ENCODE peak calls at places on chromosomes 6 and 20, in six cellular contexts. One of them, this sample, is unnamed.
A peak's percentile ranks its signal among the peaks of the same experiment; 100 is the strongest.

GRCh38 chr6:157107915-157108651 is 215.2 kb downstream of the TMEM242 start:
- DNase-seq in AG04450: peak; percentile 74
- DNase-seq in CD4-positive, alpha-beta memory T cell: no peak
- DNase-seq in right cardiac atrium: no peak
- DNase-seq in mucosa of descending colon: no peak
- DNase-seq in OCI-LY7: no peak
- DNase-seq in this sample: no peak

GRCh38 chr6:124873066-124873410 is 89.2 kb upstream of the RNF217 start:
- DNase-seq in AG04450: no peak
- DNase-seq in OCI-LY7: no peak
- DNase-seq in right cardiac atrium: no peak
- DNase-seq in CD4-positive, alpha-beta memory T cell: no peak
- DNase-seq in mucosa of descending colon: no peak
- DNase-seq in this sample: no peak

GRCh38 chr20:41513829-41514228 is 104.3 kb downstream of the CHD6 start:
- DNase-seq in right cardiac atrium: no peak
- DNase-seq in CD4-positive, alpha-beta memory T cell: no peak
- DNase-seq in AG04450: no peak
- DNase-seq in mucosa of descending colon: no peak
- DNase-seq in OCI-LY7: no peak
- DNase-seq in this sample: no peak

GRCh38 chr6:51028271-51028670 is 209.6 kb downstream of the TFAP2B start:
- DNase-seq in CD4-positive, alpha-beta memory T cell: no peak
- DNase-seq in OCI-LY7: no peak
- DNase-seq in mucosa of descending colon: no peak
- DNase-seq in AG04450: no peak
- DNase-seq in right cardiac atrium: no peak
- DNase-seq in this sample: no peak

GRCh38 chr6:148422085-148422484 is 79.4 kb downstream of the SASH1 start:
- DNase-seq in OCI-LY7: no peak
- DNase-seq in mucosa of descending colon: no peak
- DNase-seq in CD4-positive, alpha-beta memory T cell: no peak
- DNase-seq in AG04450: no peak
- DNase-seq in right cardiac atrium: no peak
- DNase-seq in this sample: no peak

GRCh38 chr20:31560094-31560899 is 44.8 kb upstream of the ID1 start:
- DNase-seq in mucosa of descending colon: peak; percentile 79
- DNase-seq in AG04450: peak; percentile 62
- DNase-seq in right cardiac atrium: peak; percentile 76
- DNase-seq in OCI-LY7: peak; percentile 75
- DNase-seq in CD4-positive, alpha-beta memory T cell: peak; percentile 74
- DNase-seq in this sample: peak; percentile 67

GRCh38 chr20:4961746-4962145 is 39.6 kb downstream of the SLC23A2 start:
- DNase-seq in CD4-positive, alpha-beta memory T cell: peak; percentile 44
- DNase-seq in mucosa of descending colon: no peak
- DNase-seq in AG04450: peak; percentile 70
- DNase-seq in right cardiac atrium: no peak
- DNase-seq in OCI-LY7: no peak
- DNase-seq in this sample: no peak

GRCh38 chr6:155352130-155352420 is 37.8 kb upstream of the TFB1M start:
- DNase-seq in OCI-LY7: no peak
- DNase-seq in right cardiac atrium: no peak
- DNase-seq in mucosa of descending colon: no peak
- DNase-seq in CD4-positive, alpha-beta memory T cell: no peak
- DNase-seq in AG04450: no peak
- DNase-seq in this sample: no peak

GRCh38 chr6:79302341-79302740 is 67.9 kb upstream of the HMGN3 start:
- DNase-seq in mucosa of descending colon: no peak
- DNase-seq in AG04450: no peak
- DNase-seq in OCI-LY7: no peak
- DNase-seq in CD4-positive, alpha-beta memory T cell: no peak
- DNase-seq in right cardiac atrium: no peak
- DNase-seq in this sample: no peak

GRCh38 chr6:78476561-78476960 is 390.8 kb upstream of the IRAK1BP1 start:
- DNase-seq in CD4-positive, alpha-beta memory T cell: no peak
- DNase-seq in mucosa of descending colon: no peak
- DNase-seq in AG04450: no peak
- DNase-seq in OCI-LY7: no peak
- DNase-seq in right cardiac atrium: no peak
- DNase-seq in this sample: no peak

GRCh38 chr6:48113130-48113529 is 2.1 kb upstream of the PTCHD4 start:
- DNase-seq in AG04450: no peak
- DNase-seq in right cardiac atrium: no peak
- DNase-seq in CD4-positive, alpha-beta memory T cell: no peak
- DNase-seq in mucosa of descending colon: no peak
- DNase-seq in OCI-LY7: no peak
- DNase-seq in this sample: no peak

GRCh38 chr20:9389321-9389720 is 125.1 kb upstream of the LAMP5 start:
- DNase-seq in mucosa of descending colon: peak; percentile 30
- DNase-seq in CD4-positive, alpha-beta memory T cell: no peak
- DNase-seq in right cardiac atrium: no peak
- DNase-seq in OCI-LY7: no peak
- DNase-seq in AG04450: no peak
- DNase-seq in this sample: no peak

GRCh38 chr6:167739721-167740475 is 86.8 kb upstream of the AFDN start:
- DNase-seq in right cardiac atrium: no peak
- DNase-seq in OCI-LY7: no peak
- DNase-seq in AG04450: no peak
- DNase-seq in CD4-positive, alpha-beta memory T cell: no peak
- DNase-seq in mucosa of descending colon: no peak
- DNase-seq in this sample: no peak

GRCh38 chr6:128275681-128276080 is 244.7 kb downstream of the PTPRK start:
- DNase-seq in OCI-LY7: no peak
- DNase-seq in CD4-positive, alpha-beta memory T cell: no peak
- DNase-seq in AG04450: no peak
- DNase-seq in right cardiac atrium: no peak
- DNase-seq in mucosa of descending colon: no peak
- DNase-seq in this sample: no peak

GRCh38 chr6:11093065-11093590 is 506 bp upstream of the SMIM13 start:
- DNase-seq in AG04450: no peak
- DNase-seq in OCI-LY7: peak; percentile 77
- DNase-seq in right cardiac atrium: no peak
- DNase-seq in CD4-positive, alpha-beta memory T cell: no peak
- DNase-seq in mucosa of descending colon: no peak
- DNase-seq in this sample: no peak

GRCh38 chr20:62665153-62665754 is 23.0 kb downstream of the SLCO4A1 start:
- DNase-seq in AG04450: no peak
- DNase-seq in CD4-positive, alpha-beta memory T cell: no peak
- DNase-seq in right cardiac atrium: no peak
- DNase-seq in OCI-LY7: no peak
- DNase-seq in mucosa of descending colon: no peak
- DNase-seq in this sample: no peak

GRCh38 chr6:112366695-112367546 is 19.8 kb downstream of the RFPL4B start:
- DNase-seq in mucosa of descending colon: no peak
- DNase-seq in CD4-positive, alpha-beta memory T cell: no peak
- DNase-seq in OCI-LY7: no peak
- DNase-seq in AG04450: no peak
- DNase-seq in right cardiac atrium: no peak
- DNase-seq in this sample: no peak

GRCh38 chr20:48102821-48103635 is 317.7 kb upstream of the SULF2 start:
- DNase-seq in CD4-positive, alpha-beta memory T cell: no peak
- DNase-seq in AG04450: no peak
- DNase-seq in OCI-LY7: no peak
- DNase-seq in right cardiac atrium: no peak
- DNase-seq in mucosa of descending colon: no peak
- DNase-seq in this sample: no peak

GRCh38 chr20:56574531-56575142 is 41.6 kb downstream of the FAM209B start:
- DNase-seq in right cardiac atrium: no peak
- DNase-seq in OCI-LY7: no peak
- DNase-seq in mucosa of descending colon: no peak
- DNase-seq in CD4-positive, alpha-beta memory T cell: no peak
- DNase-seq in AG04450: no peak
- DNase-seq in this sample: no peak

GRCh38 chr20:21640556-21640955 is 64.9 kb upstream of the PAX1 start:
- DNase-seq in CD4-positive, alpha-beta memory T cell: no peak
- DNase-seq in right cardiac atrium: no peak
- DNase-seq in OCI-LY7: peak; percentile 54
- DNase-seq in mucosa of descending colon: no peak
- DNase-seq in AG04450: no peak
- DNase-seq in this sample: no peak

GRCh38 chr20:56417911-56418310 is 5.9 kb downstream of the CASS4 start:
- DNase-seq in right cardiac atrium: no peak
- DNase-seq in OCI-LY7: no peak
- DNase-seq in AG04450: no peak
- DNase-seq in CD4-positive, alpha-beta memory T cell: no peak
- DNase-seq in mucosa of descending colon: no peak
- DNase-seq in this sample: no peak

GRCh38 chr20:34907616-34908469 is 31.4 kb downstream of the ACSS2 start:
- DNase-seq in right cardiac atrium: peak; percentile 79
- DNase-seq in OCI-LY7: no peak
- DNase-seq in AG04450: peak; percentile 61
- DNase-seq in mucosa of descending colon: peak; percentile 62
- DNase-seq in CD4-positive, alpha-beta memory T cell: no peak
- DNase-seq in this sample: peak; percentile 58

GRCh38 chr20:41657655-41658054 is 39.5 kb upstream of the CHD6 start:
- DNase-seq in AG04450: no peak
- DNase-seq in right cardiac atrium: no peak
- DNase-seq in CD4-positive, alpha-beta memory T cell: no peak
- DNase-seq in OCI-LY7: no peak
- DNase-seq in mucosa of descending colon: no peak
- DNase-seq in this sample: no peak

GRCh38 chr6:155580904-155581303 is 125.3 kb upstream of the NOX3 start:
- DNase-seq in OCI-LY7: peak; percentile 25
- DNase-seq in mucosa of descending colon: no peak
- DNase-seq in right cardiac atrium: no peak
- DNase-seq in AG04450: no peak
- DNase-seq in CD4-positive, alpha-beta memory T cell: no peak
- DNase-seq in this sample: no peak

GRCh38 chr6:163721435-163721834 is 306.9 kb downstream of the QKI start:
- DNase-seq in CD4-positive, alpha-beta memory T cell: no peak
- DNase-seq in AG04450: no peak
- DNase-seq in right cardiac atrium: no peak
- DNase-seq in OCI-LY7: no peak
- DNase-seq in mucosa of descending colon: no peak
- DNase-seq in this sample: no peak

GRCh38 chr20:59035381-59035780 is 3.2 kb upstream of the ATP5F1E start:
- DNase-seq in AG04450: no peak
- DNase-seq in CD4-positive, alpha-beta memory T cell: no peak
- DNase-seq in right cardiac atrium: no peak
- DNase-seq in OCI-LY7: no peak
- DNase-seq in mucosa of descending colon: no peak
- DNase-seq in this sample: no peak

GRCh38 chr20:59032023-59032712 is at the start of gene ATP5F1E:
- DNase-seq in right cardiac atrium: peak; percentile 97
- DNase-seq in CD4-positive, alpha-beta memory T cell: peak; percentile 96
- DNase-seq in OCI-LY7: peak; percentile 97
- DNase-seq in AG04450: peak; percentile 67
- DNase-seq in mucosa of descending colon: peak; percentile 97
- DNase-seq in this sample: peak; percentile 98

GRCh38 chr20:59033093-59033492 is 958 bp upstream of the ATP5F1E start:
- DNase-seq in mucosa of descending colon: no peak
- DNase-seq in right cardiac atrium: no peak
- DNase-seq in OCI-LY7: no peak
- DNase-seq in AG04450: no peak
- DNase-seq in CD4-positive, alpha-beta memory T cell: no peak
- DNase-seq in this sample: no peak

GRCh38 chr20:59032713-59033059 is 551 bp upstream of the ATP5F1E start:
- DNase-seq in mucosa of descending colon: no peak
- DNase-seq in AG04450: no peak
- DNase-seq in OCI-LY7: no peak
- DNase-seq in right cardiac atrium: no peak
- DNase-seq in CD4-positive, alpha-beta memory T cell: no peak
- DNase-seq in this sample: no peak

GRCh38 chr20:59033616-59034165 is 1.6 kb upstream of the ATP5F1E start:
- DNase-seq in OCI-LY7: no peak
- DNase-seq in CD4-positive, alpha-beta memory T cell: no peak
- DNase-seq in AG04450: no peak
- DNase-seq in mucosa of descending colon: no peak
- DNase-seq in right cardiac atrium: no peak
- DNase-seq in this sample: no peak
- H3K4me3 ChIP-seq in OCI-LY7: no peak overlapping the region
- H3K4me3 ChIP-seq in CD4-positive, alpha-beta memory T cell: no peak overlapping the region
- H3K4me3 ChIP-seq in AG04450: no peak overlapping the region
- H3K4me3 ChIP-seq in mucosa of descending colon: no peak overlapping the region
- H3K4me3 ChIP-seq in right cardiac atrium: no peak overlapping the region
- H3K4me3 ChIP-seq in this sample: no peak overlapping the region

DNA sequence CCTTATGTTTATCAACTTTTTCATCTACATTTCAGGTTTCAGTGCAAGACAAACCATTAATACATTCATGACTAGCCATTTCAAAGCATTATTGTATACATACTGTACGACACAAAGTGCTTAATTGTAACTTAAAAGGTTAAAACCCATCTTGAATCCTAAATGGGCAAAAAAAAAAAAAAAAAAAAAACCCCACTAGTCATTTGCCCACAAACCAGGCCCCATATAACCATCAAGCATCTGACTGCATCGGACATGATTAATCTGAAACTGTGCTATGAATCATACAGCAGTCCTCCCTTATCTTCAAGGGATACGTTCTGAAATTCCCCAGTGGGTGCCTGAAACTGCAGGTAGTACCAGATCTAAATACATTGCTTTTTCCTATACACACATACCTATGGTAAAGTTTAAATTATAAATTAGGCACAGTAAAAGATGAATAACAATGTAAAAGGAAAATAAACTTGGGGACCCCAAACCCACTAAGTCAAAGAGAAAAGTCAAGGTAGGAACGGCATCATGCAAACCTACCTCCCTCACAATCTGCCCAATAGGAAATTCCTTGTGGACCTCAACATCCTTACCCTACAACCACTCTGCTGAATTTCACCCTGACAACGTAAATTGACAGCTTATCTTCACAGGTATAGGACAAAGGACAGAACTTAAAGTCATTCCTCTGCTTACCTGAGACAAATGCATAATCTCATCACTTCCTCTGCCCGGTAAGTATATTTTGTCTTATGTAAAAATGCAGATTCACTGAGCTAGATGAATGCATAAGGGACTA is 14.3 kb downstream of the B4GALT5 start:
- DNase-seq in AG04450: no peak
- DNase-seq in right cardiac atrium: no peak
- DNase-seq in CD4-positive, alpha-beta memory T cell: no peak
- DNase-seq in OCI-LY7: no peak
- DNase-seq in mucosa of descending colon: no peak
- DNase-seq in this sample: no peak
- H3K4me3 ChIP-seq in AG04450: no peak overlapping the region
- H3K4me3 ChIP-seq in right cardiac atrium: no peak overlapping the region
- H3K4me3 ChIP-seq in CD4-positive, alpha-beta memory T cell: no peak overlapping the region
- H3K4me3 ChIP-seq in OCI-LY7: no peak overlapping the region
- H3K4me3 ChIP-seq in mucosa of descending colon: no peak overlapping the region
- H3K4me3 ChIP-seq in this sample: no peak overlapping the region

DNA sequence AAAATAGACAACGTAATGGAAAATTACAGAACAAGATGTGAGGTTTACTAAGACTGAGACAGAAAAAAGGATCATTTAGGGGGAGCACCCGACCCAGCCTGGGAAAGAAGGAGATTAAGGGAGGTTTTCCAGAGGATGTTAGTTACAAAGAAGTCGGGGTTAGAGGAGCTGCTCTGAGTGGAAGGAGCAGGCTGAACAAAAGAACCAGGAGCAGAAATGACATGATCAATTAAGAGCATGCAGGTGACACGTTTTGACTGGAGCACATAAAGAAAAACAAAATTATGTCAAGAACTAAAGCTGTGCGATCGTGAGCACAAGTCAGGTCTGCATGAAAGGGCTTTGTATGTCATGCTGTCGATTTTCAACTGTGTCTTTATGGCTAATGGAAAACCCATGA is 417.3 kb upstream of the MARCKS start:
- DNase-seq in CD4-positive, alpha-beta memory T cell: no peak
- DNase-seq in OCI-LY7: no peak
- DNase-seq in AG04450: no peak
- DNase-seq in right cardiac atrium: no peak
- DNase-seq in mucosa of descending colon: no peak
- DNase-seq in this sample: no peak
- H3K4me3 ChIP-seq in CD4-positive, alpha-beta memory T cell: no peak overlapping the region
- H3K4me3 ChIP-seq in OCI-LY7: no peak overlapping the region
- H3K4me3 ChIP-seq in AG04450: no peak overlapping the region
- H3K4me3 ChIP-seq in right cardiac atrium: no peak overlapping the region
- H3K4me3 ChIP-seq in mucosa of descending colon: no peak overlapping the region
- H3K4me3 ChIP-seq in this sample: no peak overlapping the region

GRCh38 chr20:45407067-45407745 is 883 bp upstream of the DBNDD2 start:
- DNase-seq in OCI-LY7: no peak
- DNase-seq in right cardiac atrium: peak; percentile 69
- DNase-seq in mucosa of descending colon: peak; percentile 73
- DNase-seq in CD4-positive, alpha-beta memory T cell: no peak
- DNase-seq in AG04450: no peak
- DNase-seq in this sample: peak; percentile 89
- H3K4me3 ChIP-seq in OCI-LY7: no peak overlapping the region
- H3K4me3 ChIP-seq in right cardiac atrium: peak overlapping the region; percentile 85
- H3K4me3 ChIP-seq in mucosa of descending colon: peak overlapping the region; percentile 75
- H3K4me3 ChIP-seq in CD4-positive, alpha-beta memory T cell: peak overlapping the region; percentile 79
- H3K4me3 ChIP-seq in AG04450: peak overlapping the region; percentile 70
- H3K4me3 ChIP-seq in this sample: peak overlapping the region; percentile 98

This sample was measured in heart left ventricle.